ENCODE peak calls at places on chromosomes 11 and 22, in eight cellular contexts. Y, Z, P, I, S, Q, N and R are unnamed samples.
A peak's percentile ranks its signal among the peaks of the same experiment; 100 is the strongest.

GRCh38 chr22:27331526-27332281 is 469.9 kb downstream of the MN1 start:
- DNase-seq in Y (peak; percentile 27), Z (peak; percentile 64), P (peak; percentile 82), I (peak; percentile 66), S (no peak), Q (peak; percentile 45), N (no peak), R (peak; percentile 87)

GRCh38 chr11:72303179-72303578 is 59.2 kb upstream of the PHOX2A start:
- DNase-seq in Y (no peak), Z (no peak), P (no peak), I (no peak), S (no peak), Q (no peak), N (no peak), R (no peak)

GRCh38 chr11:44611687-44612437 is 46.4 kb downstream of the CD82 start:
- DNase-seq in Y (no peak), Z (no peak), P (no peak), I (no peak), S (no peak), Q (no peak), N (no peak), R (no peak)

GRCh38 chr22:40721266-40721665 is 42.0 kb downstream of the MCHR1 start:
- DNase-seq in Y (peak; percentile 71), Z (no peak), P (no peak), I (no peak), S (no peak), Q (no peak), N (no peak), R (no peak)

GRCh38 chr11:71129624-71130023 is 122.8 kb downstream of the SHANK2 start:
- DNase-seq in Y (no peak), Z (no peak), P (peak; percentile 26), I (no peak), S (no peak), Q (no peak), N (no peak), R (no peak)

GRCh38 chr22:21755855-21756284 is 20.3 kb upstream of the YPEL1 start:
- DNase-seq in Y (peak; percentile 90), Z (no peak), P (no peak), I (no peak), S (no peak), Q (no peak), N (no peak), R (no peak)

GRCh38 chr22:24189249-24190158 is 8.2 kb downstream of the SUSD2 start:
- DNase-seq in Y (peak; percentile 50), Z (peak; percentile 76), P (peak; percentile 92), I (peak; percentile 79), S (no peak), Q (peak; percentile 78), N (no peak), R (peak; percentile 79)

GRCh38 chr11:394858-395655 is 1.0 kb downstream of the PKP3 start:
- DNase-seq in Y (no peak), Z (no peak), P (no peak), I (no peak), S (no peak), Q (no peak), N (no peak), R (no peak)

GRCh38 chr11:11894486-11894885 is 52.7 kb downstream of the USP47 start:
- DNase-seq in Y (peak; percentile 17), Z (no peak), P (no peak), I (no peak), S (no peak), Q (no peak), N (no peak), R (no peak)

GRCh38 chr11:78397398-78397797 is 20.2 kb downstream of the GAB2 start:
- DNase-seq in Y (no peak), Z (no peak), P (no peak), I (no peak), S (no peak), Q (no peak), N (no peak), R (no peak)

GRCh38 chr11:60910711-60911366 is 3.1 kb upstream of the TMEM109 start:
- DNase-seq in Y (no peak), Z (no peak), P (no peak), I (no peak), S (no peak), Q (no peak), N (no peak), R (no peak)

GRCh38 chr11:71333473-71333872 is 81.1 kb upstream of the SHANK2 start:
- DNase-seq in Y (no peak), Z (no peak), P (peak; percentile 18), I (no peak), S (no peak), Q (no peak), N (no peak), R (no peak)

GRCh38 chr22:48869788-48870187 is 957.9 kb downstream of the BRD1 start:
- DNase-seq in Y (no peak), Z (no peak), P (no peak), I (no peak), S (no peak), Q (no peak), N (no peak), R (no peak)

GRCh38 chr22:48869161-48869560 is 958.5 kb downstream of the BRD1 start:
- DNase-seq in Y (no peak), Z (no peak), P (peak; percentile 62), I (no peak), S (no peak), Q (no peak), N (no peak), R (no peak)

GRCh38 chr22:48868554-48868953 is 959.1 kb downstream of the BRD1 start:
- DNase-seq in Y (no peak), Z (no peak), P (peak; percentile 29), I (no peak), S (no peak), Q (no peak), N (no peak), R (no peak)

GRCh38 chr22:48871176-48871840 is 956.4 kb downstream of the BRD1 start:
- DNase-seq in Y (no peak), Z (no peak), P (peak; percentile 46), I (no peak), S (no peak), Q (no peak), N (no peak), R (no peak)

GRCh38 chr22:48870436-48870835 is 957.2 kb downstream of the BRD1 start:
- DNase-seq in Y (no peak), Z (no peak), P (peak; percentile 53), I (no peak), S (no peak), Q (no peak), N (no peak), R (no peak)
- H3K4me1 ChIP-seq in Y (no peaks in the 10 kb centered on the region), Z (no peaks in the 10 kb centered on the region), P (no peaks in the 10 kb centered on the region), I (no peaks in the 10 kb centered on the region), S (no peaks in the 10 kb centered on the region), Q (no peaks in the 10 kb centered on the region), N (no peaks in the 10 kb centered on the region), R (no peaks in the 10 kb centered on the region)

GRCh38 chr22:37331034-37331428 is 48.7 kb downstream of the CYTH4 start:
- DNase-seq in Y (peak; percentile 79), Z (no peak), P (no peak), I (no peak), S (no peak), Q (no peak), N (no peak), R (no peak)
- H3K4me1 ChIP-seq in Y (peaks cover 29% of the 10 kb centered on the region), Z (peaks cover 9% of the 10 kb centered on the region), P (peaks cover 6% of the 10 kb centered on the region), I (no peaks in the 10 kb centered on the region), S (peaks cover 3% of the 10 kb centered on the region), Q (no peaks in the 10 kb centered on the region), N (peaks cover 96% of the 10 kb centered on the region), R (peaks cover 11% of the 10 kb centered on the region)

DNA sequence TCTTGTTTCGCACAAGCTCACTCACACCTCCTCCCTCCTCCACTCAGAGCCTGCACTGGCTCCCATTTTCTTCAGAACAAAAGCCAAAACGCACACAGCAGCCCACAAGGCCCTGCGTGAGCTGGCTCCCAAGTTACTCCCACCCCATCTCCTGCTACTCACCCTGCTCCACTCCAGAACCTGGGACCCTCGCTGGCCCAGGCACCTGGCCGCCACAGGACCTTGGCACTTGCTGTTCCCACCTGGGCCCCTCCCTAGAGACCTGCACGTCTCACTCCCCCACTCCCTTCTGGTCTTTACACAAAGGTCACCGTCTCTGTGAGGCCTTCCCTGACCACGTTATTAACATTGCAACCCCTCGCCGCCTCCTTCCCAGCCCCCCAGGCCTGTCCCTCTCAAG is 945 bp upstream of the MFNG start:
- DNase-seq in Y (no peak), Z (no peak), P (no peak), I (no peak), S (no peak), Q (no peak), N (no peak), R (no peak)
- H3K4me1 ChIP-seq in Y (peaks cover 11% of the 10 kb centered on the region), Z (peaks cover 44% of the 10 kb centered on the region), P (peaks cover 14% of the 10 kb centered on the region), I (no peaks in the 10 kb centered on the region), S (peaks cover 9% of the 10 kb centered on the region), Q (peaks cover 8% of the 10 kb centered on the region), N (peaks cover 38% of the 10 kb centered on the region), R (no peaks in the 10 kb centered on the region)

GRCh38 chr11:35138058-35138457 is 913 bp upstream of the CD44 start:
- DNase-seq in Y (no peak), Z (no peak), P (no peak), I (no peak), S (no peak), Q (no peak), N (no peak), R (no peak)
- H3K4me1 ChIP-seq in Y (peaks cover 10% of the 10 kb centered on the region), Z (peaks cover 38% of the 10 kb centered on the region), P (no peaks in the 10 kb centered on the region), I (no peaks in the 10 kb centered on the region), S (peaks cover 45% of the 10 kb centered on the region), Q (no peaks in the 10 kb centered on the region), N (peaks cover 59% of the 10 kb centered on the region), R (peaks cover 15% of the 10 kb centered on the region)

DNA sequence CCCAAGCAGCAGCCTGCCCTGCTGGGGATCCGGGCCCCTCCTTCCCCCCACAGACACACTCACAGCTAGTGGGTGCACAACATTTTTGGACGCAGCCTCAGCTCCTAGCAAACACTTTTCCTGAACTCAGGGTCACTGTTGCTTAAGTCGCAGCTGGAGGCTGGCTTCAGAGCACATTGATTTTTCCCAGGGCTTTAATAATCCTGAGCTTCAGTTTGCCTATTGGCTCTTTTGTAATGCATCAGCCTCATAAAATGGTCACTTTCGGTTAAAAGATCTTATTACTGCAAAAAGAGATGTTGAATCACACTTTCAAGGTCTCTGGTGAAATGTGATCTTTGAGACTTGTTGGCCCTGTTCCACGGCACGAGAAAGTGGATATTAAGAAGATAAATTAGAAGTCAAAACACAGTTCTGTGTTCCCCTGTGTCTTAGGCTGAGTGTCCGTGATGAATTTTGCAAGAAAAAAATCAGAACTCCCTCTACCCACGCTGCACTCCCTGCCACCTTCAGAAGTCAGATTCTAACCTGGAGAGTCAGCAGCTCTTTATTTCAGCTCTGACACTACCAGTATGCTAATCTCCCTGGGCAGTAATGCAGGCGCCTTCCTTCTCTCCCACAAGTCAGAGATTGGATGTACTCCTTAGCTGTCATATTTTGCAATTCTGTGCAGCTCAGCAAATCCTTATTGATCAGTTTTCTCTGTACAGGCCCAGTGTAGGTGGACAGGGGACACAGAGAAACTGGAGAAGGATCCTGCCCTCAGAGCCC is 158.2 kb upstream of the E2F8 start:
- DNase-seq in Y (peak; percentile 94), Z (no peak), P (peak; percentile 89), I (no peak), S (no peak), Q (peak; percentile 57), N (no peak), R (no peak)
- H3K4me1 ChIP-seq in Y (peaks cover 23% of the 10 kb centered on the region), Z (peaks cover 9% of the 10 kb centered on the region), P (peaks cover 7% of the 10 kb centered on the region), I (no peaks in the 10 kb centered on the region), S (no peaks in the 10 kb centered on the region), Q (no peaks in the 10 kb centered on the region), N (no peaks in the 10 kb centered on the region), R (no peaks in the 10 kb centered on the region)

DNA sequence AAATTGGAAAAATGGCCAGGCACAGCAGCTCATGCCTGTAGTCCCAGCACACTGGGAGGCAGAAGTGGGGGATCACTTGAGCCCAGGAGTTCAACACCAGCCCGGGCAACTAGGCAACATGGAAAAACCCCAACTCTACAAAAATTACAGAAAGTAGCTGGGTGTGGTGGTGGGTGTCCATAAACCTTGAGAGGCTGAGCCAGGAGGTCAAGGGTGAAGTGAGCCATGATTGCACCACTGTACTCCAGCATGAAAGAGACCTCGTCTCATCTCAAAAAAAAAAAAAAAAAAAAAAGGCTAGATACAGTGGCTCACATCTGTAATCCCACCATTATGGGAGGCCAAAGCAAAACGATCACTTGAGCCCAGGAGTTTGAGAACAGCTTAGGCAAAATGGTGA is 22.2 kb downstream of the DDX6 start:
- DNase-seq in Y (no peak), Z (no peak), P (no peak), I (no peak), S (no peak), Q (no peak), N (no peak), R (no peak)
- H3K4me1 ChIP-seq in Y (peaks cover 2% of the 10 kb centered on the region), Z (peaks cover 70% of the 10 kb centered on the region), P (peaks cover 15% of the 10 kb centered on the region), I (no peaks in the 10 kb centered on the region), S (no peaks in the 10 kb centered on the region), Q (peaks cover 21% of the 10 kb centered on the region), N (no peaks in the 10 kb centered on the region), R (no peaks in the 10 kb centered on the region)